ENCODE peak calls at places on chromosome 16, in four cellular contexts. J is GM12878, Y is HL-60, A is K562. L is an unnamed sample.
A peak's percentile ranks its signal among the peaks of the same experiment; 100 is the strongest.

GRCh38 chr16:23905027-23905426 is 69.2 kb downstream of the PRKCB start:
- DNase-seq in J (no peak), Y (no peak), A (no peak), L (no peak)

GRCh38 chr16:87424260-87424659 is 32.1 kb downstream of the MAP1LC3B start:
- DNase-seq in J (no peak), Y (no peak), A (no peak), L (no peak)

GRCh38 chr16:12901204-12901596 is 198 bp upstream of the SHISA9 start:
- DNase-seq in J (no peak), Y (no peak), A (no peak), L (no peak)

GRCh38 chr16:9409753-9410493 is 318.5 kb downstream of the HAPSTR1 start:
- DNase-seq in J (no peak), Y (no peak), A (no peak), L (no peak)

GRCh38 chr16:78353610-78354009 is 254.2 kb downstream of the WWOX start:
- DNase-seq in J (no peak), Y (no peak), A (no peak), L (no peak)

GRCh38 chr16:88698694-88699045 is 7.5 kb downstream of the RNF166 start:
- DNase-seq in J (no peak), Y (no peak), A (no peak), L (no peak)

GRCh38 chr16:84687715-84688114 is 12.1 kb upstream of the USP10 start:
- DNase-seq in J (peak; percentile 76), Y (no peak), A (no peak), L (no peak)

GRCh38 chr16:88967800-88968588 is 9.0 kb downstream of the CBFA2T3 start:
- DNase-seq in J (peak; percentile 65), Y (no peak), A (no peak), L (peak; percentile 79)

GRCh38 chr16:16828913-16829398 is 450.0 kb downstream of the NPIPA7 start:
- DNase-seq in J (no peak), Y (no peak), A (peak; percentile 65), L (no peak)

GRCh38 chr16:116015-116414 is 22.5 kb downstream of the NPRL3 start:
- DNase-seq in J (no peak), Y (no peak), A (peak; percentile 55), L (no peak)

GRCh38 chr16:84543931-84544776 is 39.7 kb upstream of the MEAK7 start:
- DNase-seq in J (no peak), Y (no peak), A (no peak), L (no peak)

GRCh38 chr16:14013571-14014283 is 57.4 kb upstream of the MRTFB start:
- DNase-seq in J (no peak), Y (no peak), A (no peak), L (no peak)

GRCh38 chr16:56480776-56481467 is 29.6 kb downstream of the OGFOD1 start:
- DNase-seq in J (no peak), Y (no peak), A (no peak), L (no peak)

GRCh38 chr16:56866955-56867830 is 2.2 kb downstream of the SLC12A3 start:
- DNase-seq in J (no peak), Y (peak; percentile 39), A (peak; percentile 65), L (no peak)

GRCh38 chr16:86761117-86761971 is 183.0 kb downstream of the FOXL1 start:
- DNase-seq in J (no peak), Y (no peak), A (peak; percentile 69), L (peak; percentile 51)

GRCh38 chr16:19269098-19269497 is 16.4 kb upstream of the CLEC19A start:
- DNase-seq in J (no peak), Y (no peak), A (no peak), L (no peak)

GRCh38 chr16:89281189-89281577 is 63.7 kb downstream of the ZNF778 start:
- DNase-seq in J (no peak), Y (no peak), A (no peak), L (no peak)

GRCh38 chr16:566475-567361 is at the start of gene NHLRC4:
- DNase-seq in J (no peak), Y (peak; percentile 87), A (peak; percentile 93), L (peak; percentile 97)

GRCh38 chr16:50301626-50302471 is 35.5 kb downstream of the ADCY7 start:
- DNase-seq in J (no peak), Y (no peak), A (no peak), L (no peak)

GRCh38 chr16:20598832-20599469 is 22.8 kb upstream of the ACSM2B start:
- DNase-seq in J (no peak), Y (no peak), A (peak; percentile 17), L (no peak)

GRCh38 chr16:11396241-11397048 is 51.2 kb downstream of the RMI2 start:
- DNase-seq in J (no peak), Y (peak; percentile 55), A (peak; percentile 78), L (peak; percentile 90)

GRCh38 chr16:19118938-19119431 is 5.2 kb downstream of the ITPRIPL2 start:
- DNase-seq in J (no peak), Y (peak; percentile 41), A (peak; percentile 86), L (no peak)

GRCh38 chr16:59210955-59211541 is 476.9 kb upstream of the GOT2 start:
- DNase-seq in J (no peak), Y (no peak), A (no peak), L (no peak)

GRCh38 chr16:22284637-22285515 is 12.3 kb upstream of the POLR3E start:
- DNase-seq in J (no peak), Y (no peak), A (no peak), L (no peak)

GRCh38 chr16:56763305-56763916 is 33.5 kb downstream of the NUP93 start:
- DNase-seq in J (no peak), Y (no peak), A (no peak), L (no peak)

GRCh38 chr16:84340305-84341040 is 27.9 kb upstream of the ATP2C2 start:
- DNase-seq in J (no peak), Y (peak; percentile 64), A (no peak), L (no peak)

GRCh38 chr16:29973384-29974246 is at the start of gene TAOK2:
- DNase-seq in J (peak; percentile 92), Y (peak; percentile 98), A (peak; percentile 99), L (peak; percentile 100)
- TF ChIP-seq SPI1 in J (peak; percentile 40), Y (no peak), A (peak; percentile 53), L (peak; percentile 35)

DNA sequence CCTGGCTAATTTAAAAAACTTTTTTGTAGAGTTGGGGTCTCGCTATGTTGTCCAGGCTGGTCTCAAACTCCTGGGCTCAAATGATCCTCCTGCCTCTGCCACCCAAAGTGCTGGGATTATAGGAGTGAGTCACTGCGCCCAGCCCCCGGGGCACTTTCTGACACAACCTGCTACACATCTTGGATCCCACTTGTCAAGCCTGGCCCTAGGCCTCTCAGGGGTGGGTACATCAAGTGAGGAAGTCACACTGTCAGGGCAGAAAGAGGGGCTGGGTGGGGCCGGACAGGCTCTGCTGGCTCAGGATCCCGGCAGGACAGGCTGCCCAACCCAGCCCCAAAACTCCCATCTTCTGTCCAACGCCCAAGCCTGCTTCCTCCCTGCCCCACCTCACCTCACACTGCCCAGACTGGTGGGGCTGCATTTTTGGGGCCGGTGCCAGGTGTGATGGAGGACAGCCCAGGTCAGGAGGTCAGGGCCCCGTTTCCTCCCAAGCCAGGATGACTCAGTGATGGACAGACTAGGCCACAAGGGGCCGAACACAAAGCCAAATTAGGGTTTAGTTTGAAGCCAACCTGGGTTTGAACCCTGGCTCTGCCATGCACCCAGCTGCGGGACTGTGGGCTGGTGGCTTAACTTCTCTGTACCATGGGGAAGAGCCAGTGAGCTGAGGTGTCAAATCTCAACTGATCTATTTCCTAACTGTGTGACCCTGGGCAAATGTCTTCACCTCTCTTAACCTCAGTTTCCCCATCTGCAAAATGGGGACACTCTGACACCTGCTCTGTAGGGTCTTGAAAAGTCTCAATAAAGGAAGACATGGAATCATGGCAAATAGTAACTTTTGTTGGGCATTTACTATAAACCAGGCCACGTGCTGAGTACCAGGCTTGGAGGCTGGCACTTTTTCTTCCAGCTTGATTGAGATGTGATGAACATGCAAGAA is 8.9 kb upstream of the PPL start:
- DNase-seq in J (no peak), Y (no peak), A (no peak), L (no peak)
- TF ChIP-seq SPI1 in J (no peak), Y (no peak), A (no peak), L (no peak)

GRCh38 chr16:67525176-67525860 is 3.3 kb upstream of the RIPOR1 start:
- DNase-seq in J (no peak), Y (no peak), A (no peak), L (no peak)
- TF ChIP-seq SPI1 in J (no peak), Y (no peak), A (no peak), L (no peak)

DNA sequence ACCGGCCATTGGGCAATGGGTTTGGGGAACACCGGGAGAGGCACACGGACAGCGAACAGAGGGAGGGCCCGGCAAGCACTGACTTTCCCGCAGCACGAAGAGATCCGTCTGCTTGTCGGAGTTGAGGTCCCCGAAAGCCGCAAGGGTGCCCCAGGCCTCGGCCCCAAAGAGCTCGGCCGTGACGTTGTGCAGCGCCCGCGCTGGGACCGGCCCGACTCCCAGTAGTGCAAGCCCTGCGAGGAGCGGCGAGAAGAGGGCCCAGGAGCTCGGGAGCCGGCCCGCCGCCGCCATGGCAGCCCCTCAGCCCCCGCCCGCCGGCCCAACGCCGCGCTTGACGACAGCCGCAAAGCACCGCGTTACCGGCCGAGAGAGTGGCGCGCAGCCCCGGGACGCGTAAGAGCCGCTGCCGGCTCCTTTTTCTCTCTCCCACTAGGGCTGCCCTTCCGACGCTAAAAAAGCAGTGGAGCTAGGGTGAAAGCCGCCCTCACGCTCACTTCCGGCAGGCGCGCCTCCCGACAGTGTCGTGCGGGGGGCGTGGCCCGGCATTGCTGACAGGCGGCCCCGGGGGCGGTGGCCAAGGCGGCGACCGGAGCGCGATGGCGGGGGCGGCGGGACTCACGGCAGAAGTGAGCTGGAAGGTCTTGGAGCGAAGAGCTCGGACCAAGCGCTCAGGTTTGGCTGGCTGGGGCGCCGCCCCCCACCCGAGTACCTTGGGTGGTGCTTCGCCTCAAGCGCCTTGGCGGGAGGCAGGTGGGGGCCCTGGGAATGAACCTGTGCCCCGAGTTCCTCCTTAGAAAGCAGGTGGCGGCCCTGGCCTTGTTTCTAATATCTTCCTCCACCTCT is at the start of the genes ITFG1 and PHKB:
- DNase-seq in J (peak; percentile 69), Y (peak; percentile 93), A (peak; percentile 95), L (peak; percentile 72)
- TF ChIP-seq SPI1 in J (no peak), Y (no peak), A (no peak), L (no peak)

DNA sequence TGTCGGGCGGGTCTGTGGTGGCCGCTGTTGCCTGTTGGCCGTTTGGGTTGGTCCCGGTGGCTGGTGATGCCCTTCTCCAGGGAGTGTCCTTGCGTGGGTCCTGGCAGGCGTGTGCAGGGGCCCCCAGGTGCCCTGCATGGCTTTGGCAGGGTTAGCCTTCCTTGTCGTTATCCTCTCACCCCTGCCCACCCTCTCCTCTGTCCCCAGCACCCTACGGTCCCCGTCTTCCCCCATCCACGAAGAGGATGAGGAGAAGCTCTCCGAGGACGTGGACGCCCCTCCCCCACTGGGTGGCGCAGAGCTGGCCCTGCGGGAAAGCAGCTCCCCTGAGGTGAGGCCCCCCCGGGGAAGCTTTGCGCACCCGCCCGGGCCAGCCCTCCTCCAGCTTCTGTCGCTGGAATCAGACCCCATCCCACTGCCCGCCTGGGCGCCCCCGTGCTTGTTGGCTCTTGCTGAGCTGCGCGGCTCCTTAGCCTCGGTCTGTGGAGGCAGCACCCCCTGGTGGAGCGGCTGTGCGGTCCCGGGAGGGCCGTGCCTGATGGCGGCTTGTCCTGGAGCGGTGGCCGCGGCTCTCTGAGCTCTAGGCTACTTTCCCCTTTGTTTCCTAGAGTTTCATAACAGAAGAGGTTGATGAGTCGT is 10.6 kb upstream of the NUDT16L1 start:
- DNase-seq in J (no peak), Y (peak; percentile 88), A (peak; percentile 59), L (no peak)
- TF ChIP-seq SPI1 in J (no peak), Y (no peak), A (no peak), L (no peak)

GRCh38 chr16:70348991-70349390 is 2.3 kb downstream of the DDX19A start:
- DNase-seq in J (no peak), Y (no peak), A (no peak), L (no peak)
- TF ChIP-seq SPI1 in J (no peak), Y (no peak), A (no peak), L (no peak)

L was measured in GM12891.